ENCODE peak calls at places on chromosomes 2 and 18, in ten cellular contexts. One of them, this sample, is unnamed.

GRCh38 chr18:5879479-5879882 is 15.8 kb downstream of the TMEM200C start:
- DNase-seq in neuronal stem cell: no peak
- DNase-seq in adrenal gland: no peak
- DNase-seq in cardiac fibroblast: peak
- DNase-seq in endothelial cell of umbilical vein: peak
- DNase-seq in K562: no peak
- DNase-seq in left lung: no peak
- DNase-seq in AG04450: peak
- DNase-seq in GM23248: peak
- DNase-seq in ovary: no peak
- DNase-seq in this sample: no peak

GRCh38 chr2:207304798-207305197 is 139.1 kb upstream of the KLF7 start:
- DNase-seq in neuronal stem cell: no peak
- DNase-seq in adrenal gland: no peak
- DNase-seq in cardiac fibroblast: no peak
- DNase-seq in endothelial cell of umbilical vein: no peak
- DNase-seq in K562: no peak
- DNase-seq in left lung: no peak
- DNase-seq in AG04450: no peak
- DNase-seq in GM23248: no peak
- DNase-seq in ovary: no peak
- DNase-seq in this sample: no peak

GRCh38 chr2:216446343-216446742 is 34.1 kb downstream of the SMARCAL1 start:
- DNase-seq in neuronal stem cell: no peak
- DNase-seq in adrenal gland: no peak
- DNase-seq in cardiac fibroblast: no peak
- DNase-seq in endothelial cell of umbilical vein: no peak
- DNase-seq in K562: no peak
- DNase-seq in left lung: no peak
- DNase-seq in AG04450: no peak
- DNase-seq in GM23248: no peak
- DNase-seq in ovary: no peak
- DNase-seq in this sample: no peak

GRCh38 chr2:39008663-39009062 is 112.2 kb downstream of the SOS1 start:
- DNase-seq in neuronal stem cell: no peak
- DNase-seq in adrenal gland: no peak
- DNase-seq in cardiac fibroblast: peak
- DNase-seq in endothelial cell of umbilical vein: peak
- DNase-seq in K562: no peak
- DNase-seq in left lung: no peak
- DNase-seq in AG04450: no peak
- DNase-seq in GM23248: peak
- DNase-seq in ovary: no peak
- DNase-seq in this sample: no peak

GRCh38 chr2:30265441-30266015 is 34.2 kb downstream of the LBH start:
- DNase-seq in neuronal stem cell: no peak
- DNase-seq in adrenal gland: peak
- DNase-seq in cardiac fibroblast: peak
- DNase-seq in endothelial cell of umbilical vein: no peak
- DNase-seq in K562: no peak
- DNase-seq in left lung: no peak
- DNase-seq in AG04450: no peak
- DNase-seq in GM23248: peak
- DNase-seq in ovary: no peak
- DNase-seq in this sample: no peak

GRCh38 chr18:40413160-40413559 is 1541.9 kb upstream of the PIK3C3 start:
- DNase-seq in neuronal stem cell: peak
- DNase-seq in adrenal gland: peak
- DNase-seq in cardiac fibroblast: peak
- DNase-seq in endothelial cell of umbilical vein: peak
- DNase-seq in K562: no peak
- DNase-seq in left lung: no peak
- DNase-seq in AG04450: no peak
- DNase-seq in GM23248: peak
- DNase-seq in ovary: no peak
- DNase-seq in this sample: no peak

GRCh38 chr2:224162122-224162521 is 123.0 kb upstream of the SERPINE2 start:
- DNase-seq in neuronal stem cell: no peak
- DNase-seq in adrenal gland: no peak
- DNase-seq in cardiac fibroblast: peak
- DNase-seq in endothelial cell of umbilical vein: no peak
- DNase-seq in K562: no peak
- DNase-seq in left lung: no peak
- DNase-seq in AG04450: peak
- DNase-seq in GM23248: peak
- DNase-seq in ovary: no peak
- DNase-seq in this sample: no peak

GRCh38 chr2:42568431-42569115 is at the start of gene MTA3:
- DNase-seq in neuronal stem cell: peak
- DNase-seq in adrenal gland: peak
- DNase-seq in cardiac fibroblast: peak
- DNase-seq in endothelial cell of umbilical vein: peak
- DNase-seq in K562: peak
- DNase-seq in left lung: peak
- DNase-seq in AG04450: no peak
- DNase-seq in GM23248: peak
- DNase-seq in ovary: peak
- DNase-seq in this sample: peak

GRCh38 chr18:42052137-42052708 is 97.2 kb downstream of the PIK3C3 start:
- DNase-seq in neuronal stem cell: no peak
- DNase-seq in adrenal gland: no peak
- DNase-seq in cardiac fibroblast: peak
- DNase-seq in endothelial cell of umbilical vein: peak
- DNase-seq in K562: no peak
- DNase-seq in left lung: no peak
- DNase-seq in AG04450: no peak
- DNase-seq in GM23248: peak
- DNase-seq in ovary: no peak
- DNase-seq in this sample: no peak

GRCh38 chr2:236744316-236745105 is 174.9 kb downstream of the ACKR3 start:
- DNase-seq in neuronal stem cell: no peak
- DNase-seq in adrenal gland: peak
- DNase-seq in cardiac fibroblast: peak
- DNase-seq in endothelial cell of umbilical vein: no peak
- DNase-seq in K562: no peak
- DNase-seq in left lung: no peak
- DNase-seq in AG04450: peak
- DNase-seq in GM23248: peak
- DNase-seq in ovary: no peak
- DNase-seq in this sample: peak

GRCh38 chr18:79368681-79369080 is 27.0 kb upstream of the NFATC1 start:
- DNase-seq in neuronal stem cell: no peak
- DNase-seq in adrenal gland: no peak
- DNase-seq in cardiac fibroblast: no peak
- DNase-seq in endothelial cell of umbilical vein: peak
- DNase-seq in K562: no peak
- DNase-seq in left lung: no peak
- DNase-seq in AG04450: no peak
- DNase-seq in GM23248: no peak
- DNase-seq in ovary: no peak
- DNase-seq in this sample: no peak

GRCh38 chr18:10139783-10140410 is 226.1 kb downstream of the VAPA start:
- DNase-seq in neuronal stem cell: no peak
- DNase-seq in adrenal gland: no peak
- DNase-seq in cardiac fibroblast: peak
- DNase-seq in endothelial cell of umbilical vein: no peak
- DNase-seq in K562: no peak
- DNase-seq in left lung: no peak
- DNase-seq in AG04450: no peak
- DNase-seq in GM23248: peak
- DNase-seq in ovary: no peak
- DNase-seq in this sample: no peak

GRCh38 chr2:222290691-222291484 is 7.9 kb downstream of the PAX3 start:
- DNase-seq in neuronal stem cell: peak
- DNase-seq in adrenal gland: no peak
- DNase-seq in cardiac fibroblast: no peak
- DNase-seq in endothelial cell of umbilical vein: no peak
- DNase-seq in K562: no peak
- DNase-seq in left lung: no peak
- DNase-seq in AG04450: no peak
- DNase-seq in GM23248: peak
- DNase-seq in ovary: no peak
- DNase-seq in this sample: no peak
- H3K4me3 ChIP-seq in neuronal stem cell: peak
- H3K4me3 ChIP-seq in adrenal gland: no peak
- H3K4me3 ChIP-seq in cardiac fibroblast: no peak
- H3K4me3 ChIP-seq in endothelial cell of umbilical vein: no peak
- H3K4me3 ChIP-seq in K562: no peak
- H3K4me3 ChIP-seq in left lung: no peak
- H3K4me3 ChIP-seq in AG04450: no peak
- H3K4me3 ChIP-seq in GM23248: no peak
- H3K4me3 ChIP-seq in ovary: no peak
- H3K4me3 ChIP-seq in this sample: no peak

DNA sequence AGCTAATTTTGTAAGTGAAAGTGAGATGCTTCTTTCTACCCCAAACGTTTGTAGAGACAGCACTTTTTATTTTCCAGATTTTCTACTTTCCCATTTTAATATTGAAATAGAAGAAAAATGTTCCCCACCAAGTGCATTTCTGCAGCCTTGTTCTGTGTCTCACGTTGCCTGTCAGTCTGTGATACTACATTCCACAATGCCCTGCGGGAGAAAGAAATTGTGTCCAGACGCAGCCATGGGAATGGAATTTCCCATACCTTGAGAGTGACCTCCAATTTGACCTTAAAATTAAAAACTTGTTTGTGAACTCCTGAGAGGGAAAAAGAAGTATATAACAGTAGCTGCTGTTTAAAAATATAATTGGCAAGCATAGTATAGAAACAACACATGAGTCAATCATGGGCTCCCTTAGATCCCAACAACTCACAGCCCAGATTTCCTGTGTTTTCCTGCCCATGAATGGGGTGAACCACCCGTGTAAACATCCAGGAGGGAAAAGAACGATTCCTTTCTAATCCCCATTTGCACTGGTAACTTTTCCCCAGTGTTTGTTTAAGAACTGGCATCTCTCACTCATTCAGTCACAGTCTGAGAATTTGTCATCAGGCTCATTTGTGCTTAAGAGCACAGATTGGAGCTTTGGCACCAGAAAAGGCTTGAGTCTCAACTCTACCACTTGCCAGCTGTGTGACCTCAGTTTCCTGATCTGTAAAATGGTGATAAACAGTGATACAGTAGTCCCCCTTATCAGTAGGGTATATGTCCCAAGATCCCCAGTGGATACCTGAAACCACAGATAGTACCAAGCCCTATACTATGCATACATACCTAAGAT is 166.1 kb upstream of the ZNF521 start:
- DNase-seq in neuronal stem cell: no peak
- DNase-seq in adrenal gland: no peak
- DNase-seq in cardiac fibroblast: no peak
- DNase-seq in endothelial cell of umbilical vein: peak
- DNase-seq in K562: no peak
- DNase-seq in left lung: no peak
- DNase-seq in AG04450: no peak
- DNase-seq in GM23248: no peak
- DNase-seq in ovary: no peak
- DNase-seq in this sample: no peak
- H3K4me3 ChIP-seq in neuronal stem cell: no peak
- H3K4me3 ChIP-seq in adrenal gland: no peak
- H3K4me3 ChIP-seq in cardiac fibroblast: no peak
- H3K4me3 ChIP-seq in endothelial cell of umbilical vein: no peak
- H3K4me3 ChIP-seq in K562: no peak
- H3K4me3 ChIP-seq in left lung: no peak
- H3K4me3 ChIP-seq in AG04450: no peak
- H3K4me3 ChIP-seq in GM23248: no peak
- H3K4me3 ChIP-seq in ovary: no peak
- H3K4me3 ChIP-seq in this sample: no peak

DNA sequence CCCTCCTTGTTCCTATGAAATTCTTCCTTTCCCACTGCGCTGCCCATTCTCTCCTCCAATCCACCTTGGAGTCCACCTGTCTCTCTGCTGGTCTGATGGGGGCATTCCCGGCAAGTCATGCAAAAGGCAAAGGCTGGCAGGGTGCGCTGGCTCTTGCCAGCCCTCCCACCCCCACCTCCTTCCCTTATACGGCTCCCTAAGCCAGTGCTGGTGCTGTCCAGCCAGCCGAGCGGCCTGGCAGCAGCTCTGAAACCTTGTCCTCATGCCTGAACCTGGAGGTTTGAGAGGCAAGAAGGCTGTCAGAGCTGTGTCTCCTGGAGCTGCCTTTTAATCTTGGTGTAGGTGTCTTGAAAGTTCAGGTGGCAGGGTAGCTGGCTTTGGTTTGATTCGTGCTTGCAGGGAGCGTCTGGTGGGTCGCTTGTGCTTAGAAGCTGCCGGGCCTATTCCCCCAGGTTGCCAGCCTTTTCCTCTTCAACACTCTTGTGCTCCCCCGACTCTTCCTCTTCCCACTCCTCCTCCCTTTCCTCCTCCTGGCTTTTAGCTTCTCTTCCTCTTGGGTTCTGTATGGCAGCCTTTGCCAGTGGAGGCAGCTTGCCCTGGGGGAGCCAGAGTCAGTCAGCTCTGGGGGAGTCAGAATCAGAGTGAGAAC is 748 bp downstream of the LIPG start:
- DNase-seq in neuronal stem cell: no peak
- DNase-seq in adrenal gland: no peak
- DNase-seq in cardiac fibroblast: no peak
- DNase-seq in endothelial cell of umbilical vein: peak
- DNase-seq in K562: no peak
- DNase-seq in left lung: no peak
- DNase-seq in AG04450: no peak
- DNase-seq in GM23248: peak
- DNase-seq in ovary: no peak
- DNase-seq in this sample: no peak
- H3K4me3 ChIP-seq in neuronal stem cell: peak
- H3K4me3 ChIP-seq in adrenal gland: no peak
- H3K4me3 ChIP-seq in cardiac fibroblast: peak
- H3K4me3 ChIP-seq in endothelial cell of umbilical vein: peak
- H3K4me3 ChIP-seq in K562: no peak
- H3K4me3 ChIP-seq in left lung: peak
- H3K4me3 ChIP-seq in AG04450: no peak
- H3K4me3 ChIP-seq in GM23248: no peak
- H3K4me3 ChIP-seq in ovary: no peak
- H3K4me3 ChIP-seq in this sample: no peak

DNA sequence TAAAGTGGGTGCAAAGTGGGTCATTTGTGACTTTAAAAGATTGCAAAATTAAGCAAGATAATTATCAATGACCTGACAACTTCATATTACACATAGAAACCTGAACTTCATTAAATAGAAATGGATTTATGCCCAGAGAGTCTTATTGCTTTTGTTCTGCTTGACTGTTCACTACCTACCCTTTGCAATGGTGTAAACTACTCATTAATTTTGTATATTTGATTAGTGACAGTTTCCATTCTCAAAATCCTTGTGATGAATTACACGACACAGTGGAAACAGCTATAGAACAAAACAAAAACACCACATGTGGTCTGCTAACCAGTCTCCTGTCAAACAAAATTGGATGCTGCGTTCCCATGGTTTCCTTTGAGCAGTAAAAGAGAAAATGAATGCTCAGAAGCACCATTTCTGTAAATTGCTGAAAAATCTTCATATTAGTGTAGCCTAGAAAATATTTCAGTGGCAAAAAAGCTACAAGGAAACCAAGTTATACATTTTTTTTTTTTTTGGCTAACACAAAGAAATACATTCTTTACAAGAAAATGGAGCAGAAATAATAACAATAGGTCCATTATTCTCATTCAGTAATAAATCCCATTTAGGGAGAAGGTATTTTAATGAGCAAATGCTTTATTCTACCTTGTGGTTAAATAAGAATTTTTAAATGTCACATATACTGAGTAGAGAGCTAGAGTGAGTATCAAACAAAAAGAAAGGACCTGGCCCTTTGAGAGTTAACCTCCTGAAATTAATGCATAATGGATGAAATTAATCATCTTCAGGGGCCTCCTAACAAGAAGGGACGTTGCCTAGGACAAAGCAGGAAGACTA is 355.2 kb upstream of the ZC3H15 start:
- DNase-seq in neuronal stem cell: peak
- DNase-seq in adrenal gland: no peak
- DNase-seq in cardiac fibroblast: no peak
- DNase-seq in endothelial cell of umbilical vein: no peak
- DNase-seq in K562: no peak
- DNase-seq in left lung: no peak
- DNase-seq in AG04450: no peak
- DNase-seq in GM23248: no peak
- DNase-seq in ovary: no peak
- DNase-seq in this sample: no peak
- H3K4me3 ChIP-seq in neuronal stem cell: no peak
- H3K4me3 ChIP-seq in adrenal gland: no peak
- H3K4me3 ChIP-seq in cardiac fibroblast: no peak
- H3K4me3 ChIP-seq in endothelial cell of umbilical vein: no peak
- H3K4me3 ChIP-seq in K562: no peak
- H3K4me3 ChIP-seq in left lung: no peak
- H3K4me3 ChIP-seq in AG04450: no peak
- H3K4me3 ChIP-seq in GM23248: no peak
- H3K4me3 ChIP-seq in ovary: no peak
- H3K4me3 ChIP-seq in this sample: no peak